ENCODE peak calls at places on chromosomes 13 and 19, in five cellular contexts. V, N, Q, Y and A are unnamed samples.
A peak's percentile ranks its signal among the peaks of the same experiment; 100 is the strongest.

GRCh38 chr19:54345938-54346386 is 7.0 kb upstream of the LILRA4 start:
- DNase-seq in V (no peak), N (no peak), Q (no peak), Y (no peak), A (no peak)

GRCh38 chr19:19637523-19638251 is 5.8 kb downstream of the GMIP start:
- DNase-seq in V (no peak), N (no peak), Q (no peak), Y (no peak), A (peak; percentile 64)

GRCh38 chr13:41995946-41996345 is 35.0 kb upstream of the VWA8 start:
- DNase-seq in V (peak; percentile 84), N (no peak), Q (no peak), Y (no peak), A (no peak)

GRCh38 chr13:23848639-23849282 is 40.4 kb downstream of the MIPEP start:
- DNase-seq in V (no peak), N (no peak), Q (no peak), Y (no peak), A (no peak)

GRCh38 chr13:40470665-40471064 is 195.8 kb downstream of the FOXO1 start:
- DNase-seq in V (no peak), N (no peak), Q (peak; percentile 30), Y (no peak), A (no peak)

GRCh38 chr13:45372189-45373115 is 31.5 kb upstream of the TPT1 start:
- DNase-seq in V (no peak), N (no peak), Q (no peak), Y (peak; percentile 40), A (peak; percentile 89)

GRCh38 chr13:73081256-73081915 is 22.6 kb downstream of the KLF5 start:
- DNase-seq in V (no peak), N (no peak), Q (no peak), Y (no peak), A (no peak)

GRCh38 chr13:20799726-20800416 is 26.1 kb upstream of the EEF1AKMT1 start:
- DNase-seq in V (no peak), N (no peak), Q (peak; percentile 46), Y (no peak), A (no peak)

GRCh38 chr19:19627442-19627715 is 641 bp downstream of the LPAR2 start:
- DNase-seq in V (no peak), N (peak; percentile 55), Q (no peak), Y (no peak), A (no peak)

GRCh38 chr19:12603714-12604113 is 6.9 kb downstream of the ZNF490 start:
- DNase-seq in V (no peak), N (peak; percentile 49), Q (peak; percentile 36), Y (no peak), A (no peak)

GRCh38 chr13:43309301-43309700 is 285.9 kb downstream of the DNAJC15 start:
- DNase-seq in V (no peak), N (no peak), Q (peak; percentile 43), Y (no peak), A (no peak)

GRCh38 chr13:52862358-52863206 is 14.1 kb upstream of the PCDH8 start:
- DNase-seq in V (peak; percentile 2), N (no peak), Q (no peak), Y (no peak), A (peak; percentile 58)

GRCh38 chr13:23681253-23681652 is 111.0 kb downstream of the TNFRSF19 start:
- DNase-seq in V (peak; percentile 40), N (no peak), Q (peak; percentile 60), Y (no peak), A (peak; percentile 61)

GRCh38 chr19:4639531-4640246 is 373 bp downstream of the TNFAIP8L1 start:
- DNase-seq in V (no peak), N (no peak), Q (no peak), Y (peak; percentile 44), A (peak; percentile 23)

GRCh38 chr13:45257638-45258338 is 56.9 kb upstream of the KCTD4 start:
- DNase-seq in V (no peak), N (no peak), Q (peak; percentile 47), Y (no peak), A (no peak)

GRCh38 chr13:43373400-43373799 is 350.0 kb downstream of the DNAJC15 start:
- DNase-seq in V (no peak), N (no peak), Q (no peak), Y (no peak), A (no peak)

GRCh38 chr13:51019026-51019425 is 92.0 kb downstream of the C13orf42 start:
- DNase-seq in V (no peak), N (no peak), Q (no peak), Y (no peak), A (no peak)

GRCh38 chr19:13938361-13939027 is at the start of gene PODNL1:
- DNase-seq in V (no peak), N (no peak), Q (peak; percentile 92), Y (peak; percentile 38), A (peak; percentile 49)

GRCh38 chr13:29472317-29472961 is 123.0 kb downstream of the SLC7A1 start:
- DNase-seq in V (peak; percentile 58), N (peak; percentile 35), Q (peak; percentile 61), Y (peak; percentile 71), A (peak; percentile 72)

GRCh38 chr13:44240611-44241010 is 133.0 kb upstream of the SERP2 start:
- DNase-seq in V (no peak), N (no peak), Q (no peak), Y (peak; percentile 65), A (peak; percentile 62)

GRCh38 chr13:42396901-42397670 is 125.1 kb downstream of the AKAP11 start:
- DNase-seq in V (no peak), N (no peak), Q (no peak), Y (no peak), A (no peak)

GRCh38 chr19:33234092-33234491 is 8.4 kb upstream of the SLC7A10 start:
- DNase-seq in V (no peak), N (no peak), Q (no peak), Y (no peak), A (no peak)

GRCh38 chr19:34135401-34135800 is 36.9 kb upstream of the LSM14A start:
- DNase-seq in V (no peak), N (no peak), Q (no peak), Y (no peak), A (peak; percentile 43)

GRCh38 chr13:96000069-96000468 is 53.1 kb downstream of the UGGT2 start:
- DNase-seq in V (no peak), N (no peak), Q (no peak), Y (no peak), A (no peak)

GRCh38 chr19:19697589-19697988 is 28.9 kb downstream of the ZNF101 start:
- DNase-seq in V (no peak), N (no peak), Q (no peak), Y (no peak), A (no peak)

GRCh38 chr19:651114-651818 is 11.6 kb downstream of the FGF22 start:
- DNase-seq in V (no peak), N (no peak), Q (no peak), Y (no peak), A (no peak)

GRCh38 chr19:31074751-31075150 is 274.5 kb downstream of the TSHZ3 start:
- DNase-seq in V (no peak), N (no peak), Q (no peak), Y (no peak), A (no peak)

GRCh38 chr19:50431343-50432220 is 1.1 kb upstream of the MYBPC2 start:
- DNase-seq in V (peak; percentile 54), N (peak; percentile 77), Q (peak; percentile 25), Y (peak; percentile 95), A (peak; percentile 95)

GRCh38 chr19:29805026-29805925 is 6.5 kb upstream of the CCNE1 start:
- DNase-seq in V (no peak), N (no peak), Q (peak; percentile 41), Y (no peak), A (peak; percentile 44)

GRCh38 chr13:32125746-32126145 is 94.2 kb downstream of the FRY start:
- DNase-seq in V (no peak), N (no peak), Q (peak; percentile 69), Y (no peak), A (no peak)

GRCh38 chr13:101511766-101512165 is 59.3 kb downstream of the ITGBL1 start:
- DNase-seq in V (no peak), N (no peak), Q (peak; percentile 82), Y (no peak), A (no peak)

GRCh38 chr19:19997656-19998268 is 41.5 kb downstream of the ZNF682 start:
- DNase-seq in V (no peak), N (peak; percentile 28), Q (no peak), Y (peak; percentile 57), A (peak; percentile 12)

GRCh38 chr13:49400755-49401659 is 42.9 kb downstream of the CAB39L start:
- DNase-seq in V (no peak), N (no peak), Q (peak; percentile 62), Y (no peak), A (peak; percentile 70)

GRCh38 chr13:75725784-75726183 is 89.7 kb downstream of the LMO7 start:
- DNase-seq in V (peak; percentile 23), N (no peak), Q (no peak), Y (no peak), A (peak; percentile 64)

GRCh38 chr19:46631481-46631880 is 4.5 kb downstream of the GNG8 start:
- DNase-seq in V (no peak), N (no peak), Q (peak; percentile 71), Y (peak; percentile 39), A (peak; percentile 73)

GRCh38 chr19:6126335-6126974 is 9.0 kb upstream of the ACSBG2 start:
- DNase-seq in V (peak; percentile 66), N (no peak), Q (peak; percentile 67), Y (peak; percentile 68), A (peak; percentile 61)

GRCh38 chr19:23312515-23312914 is 62.3 kb upstream of the ZNF724 start:
- DNase-seq in V (no peak), N (no peak), Q (no peak), Y (no peak), A (no peak)